ENCODE peak calls at places on chromosomes 4 and X, in five cellular contexts. N is SK-N-SH, V is ovary, G is Panc1, U is pancreas. T is an unnamed sample.
A peak's percentile ranks its signal among the peaks of the same experiment; 100 is the strongest.

GRCh38 chrX:110143454-110144210 is 140.7 kb downstream of the TMEM164 start:
- DNase-seq in N (no peak), V (no peak), G (no peak), U (no peak), T (no peak)

GRCh38 chr4:83440899-83441298 is 14.7 kb downstream of the HELQ start:
- DNase-seq in N (no peak), V (no peak), G (no peak), U (no peak), T (no peak)

GRCh38 chr4:81724925-81725329 is 253.2 kb upstream of the RASGEF1B start:
- DNase-seq in N (no peak), V (no peak), G (no peak), U (peak; percentile 28), T (peak; percentile 67)

GRCh38 chr4:10131202-10131601 is 14.6 kb upstream of the WDR1 start:
- DNase-seq in N (no peak), V (no peak), G (no peak), U (no peak), T (no peak)

GRCh38 chr4:1614854-1615595 is 69.1 kb downstream of the FAM53A start:
- DNase-seq in N (no peak), V (no peak), G (no peak), U (peak; percentile 55), T (no peak)

GRCh38 chrX:33298622-33299021 is 87.3 kb upstream of the DMD start:
- DNase-seq in N (no peak), V (no peak), G (no peak), U (no peak), T (no peak)

GRCh38 chr4:77232653-77233052 is 75.6 kb downstream of the CCNG2 start:
- DNase-seq in N (no peak), V (no peak), G (no peak), U (no peak), T (no peak)

GRCh38 chr4:6222761-6223292 is 22.5 kb upstream of the JAKMIP1 start:
- DNase-seq in N (peak; percentile 77), V (no peak), G (no peak), U (no peak), T (no peak)

GRCh38 chr4:184514121-184514988 is 40.0 kb upstream of the IRF2 start:
- DNase-seq in N (peak; percentile 35), V (peak; percentile 56), G (no peak), U (no peak), T (no peak)

GRCh38 chr4:54229631-54230478 is 762 bp downstream of the PDGFRA start:
- DNase-seq in N (peak; percentile 52), V (peak; percentile 67), G (no peak), U (peak; percentile 75), T (no peak)

DNA sequence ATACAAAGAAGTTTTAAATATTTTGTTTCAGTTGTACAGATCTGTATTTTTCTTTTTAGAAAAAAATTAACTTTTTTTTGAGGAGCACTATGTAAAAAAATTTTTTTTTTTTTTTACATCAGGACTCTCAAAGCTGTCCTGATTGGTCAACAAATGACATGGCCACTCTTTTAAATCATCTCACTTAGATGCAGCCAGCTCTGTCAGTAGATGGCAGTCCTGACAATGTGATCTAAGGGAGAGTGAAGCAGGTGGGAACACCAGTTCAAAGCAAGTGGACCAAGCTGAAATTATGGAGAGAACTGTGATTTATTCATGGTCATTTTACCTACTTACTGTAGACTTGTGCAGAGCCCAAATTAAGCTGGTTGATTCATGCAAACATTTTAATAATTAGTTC is 174.6 kb upstream of the GPRIN3 start:
- DNase-seq in N (peak; percentile 61), V (no peak), G (no peak), U (no peak), T (peak; percentile 43)
- TF ChIP-seq CTCF in N (peak; percentile 33), V (no peak), G (peak; percentile 44), U (no peak), T (peak; percentile 38)

GRCh38 chr4:113438596-113438995 is 322.9 kb downstream of the CAMK2D start:
- DNase-seq in N (no peak), V (no peak), G (no peak), U (no peak), T (no peak)

GRCh38 chr4:113435893-113436292 is 325.6 kb downstream of the CAMK2D start:
- DNase-seq in N (no peak), V (peak; percentile 41), G (no peak), U (no peak), T (no peak)

GRCh38 chr4:113437124-113437523 is 324.4 kb downstream of the CAMK2D start:
- DNase-seq in N (no peak), V (no peak), G (no peak), U (no peak), T (no peak)

GRCh38 chr4:113434247-113434587 is 327.3 kb downstream of the CAMK2D start:
- DNase-seq in N (no peak), V (no peak), G (no peak), U (no peak), T (no peak)

DNA sequence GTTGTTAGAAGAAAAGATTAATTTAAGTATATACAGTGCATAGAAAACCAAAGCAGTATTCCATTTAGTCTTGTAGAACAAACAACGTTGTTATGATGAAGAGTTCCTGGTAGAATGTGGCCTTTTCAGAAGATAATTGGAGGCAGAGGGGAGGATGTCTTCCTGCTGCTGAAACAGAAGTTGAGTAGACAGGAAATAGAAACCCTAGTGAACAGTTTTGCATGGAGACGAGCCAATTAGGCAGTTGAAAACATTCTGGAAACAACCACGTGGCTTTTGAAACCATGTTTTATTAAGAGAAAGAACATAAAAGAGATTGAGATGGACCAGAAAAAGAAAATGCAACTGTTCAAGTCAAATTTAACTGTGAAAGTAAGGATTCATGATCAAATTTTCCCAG is 325.2 kb downstream of the CAMK2D start:
- DNase-seq in N (no peak), V (no peak), G (no peak), U (no peak), T (no peak)
- H3K4me3 ChIP-seq in N (no peak overlapping the region), V (no peak overlapping the region), G (no peak overlapping the region), U (no peak overlapping the region), T (no peak overlapping the region)

GRCh38 chrX:20225488-20225833 is 41.2 kb downstream of the RPS6KA3 start:
- DNase-seq in N (no peak), V (no peak), G (no peak), U (no peak), T (no peak)

GRCh38 chrX:20231598-20231997 is 35.1 kb downstream of the RPS6KA3 start:
- DNase-seq in N (no peak), V (no peak), G (no peak), U (no peak), T (no peak)

GRCh38 chrX:20230406-20230805 is 36.3 kb downstream of the RPS6KA3 start:
- DNase-seq in N (no peak), V (no peak), G (no peak), U (no peak), T (no peak)

GRCh38 chrX:20228245-20228644 is 38.5 kb downstream of the RPS6KA3 start:
- DNase-seq in N (no peak), V (no peak), G (no peak), U (no peak), T (no peak)

DNA sequence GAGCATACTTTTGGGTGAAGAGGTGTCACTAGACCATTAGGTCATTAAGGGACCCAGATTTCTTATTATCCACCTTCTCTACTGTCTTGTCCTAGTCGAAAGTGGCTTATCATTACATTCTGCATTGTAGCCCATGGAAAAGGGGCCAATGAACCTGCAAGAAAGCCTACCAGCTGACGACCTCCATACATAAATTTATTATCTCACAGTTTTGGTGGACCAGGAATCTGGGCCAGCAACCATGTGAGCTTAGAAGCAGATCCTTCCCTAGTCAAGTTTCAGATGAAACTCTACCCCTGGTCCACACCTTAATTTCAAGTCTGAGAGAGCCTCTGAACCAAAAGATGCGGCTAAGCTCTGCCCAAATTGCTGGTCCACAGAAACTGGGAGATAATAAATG is 37.6 kb downstream of the RPS6KA3 start:
- DNase-seq in N (no peak), V (no peak), G (no peak), U (no peak), T (no peak)
- H3K4me1 ChIP-seq in N (no peaks in the 10 kb centered on the region), V (no peaks in the 10 kb centered on the region), G (no peaks in the 10 kb centered on the region), U (no peaks in the 10 kb centered on the region), T (no peaks in the 10 kb centered on the region)

DNA sequence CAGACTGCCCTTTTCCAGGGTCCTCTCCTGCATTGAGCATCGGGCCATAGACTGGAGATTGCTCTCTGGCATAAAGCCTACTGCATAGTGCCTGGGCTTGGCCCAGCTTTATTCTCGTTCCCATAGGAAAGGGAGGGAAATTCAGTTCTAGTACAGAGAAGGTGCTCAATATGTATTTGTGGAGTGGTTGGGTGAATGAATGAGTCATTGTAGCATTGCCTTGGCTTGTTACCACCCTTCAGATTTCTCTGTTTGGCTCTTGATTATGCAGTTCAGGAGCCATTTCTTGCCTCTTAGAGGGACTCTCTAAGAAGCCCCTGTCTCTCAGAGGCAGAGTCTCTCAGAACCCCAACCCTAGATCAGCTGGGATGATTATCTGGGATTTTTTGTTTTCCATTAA is 2.6 kb downstream of the TMEM35A start:
- DNase-seq in N (no peak), V (no peak), G (no peak), U (no peak), T (no peak)
- TF ChIP-seq CTCF in N (no peak), V (no peak), G (no peak), U (no peak), T (no peak)

T was measured in Caco-2.